ENCODE peak calls at places on chromosomes 3 and 15, in nine cellular contexts. N is astrocyte of the spinal cord, W is heart right ventricle, J is AG09319, Z is Peyer's patch, P is brain microvascular endothelial cell, G is heart left ventricle, C is bronchial epithelial cell, L is foreskin fibroblast. R is an unnamed sample.

GRCh38 chr3:141632779-141633374 is 105.2 kb upstream of the RNF7 start:
- DNase-seq in Z (no peak), P (no peak), C (no peak), N (no peak), L (no peak), G (no peak), J (no peak), W (no peak), R (no peak)

GRCh38 chr3:157499342-157499963 is 3.8 kb downstream of the VEPH1 start:
- DNase-seq in W (peak; percentile 8), C (peak; percentile 43), G (no peak), P (peak; percentile 18), N (peak; percentile 22), Z (no peak), J (no peak), L (no peak), R (no peak)

GRCh38 chr3:44098666-44099065 is 143.0 kb upstream of the TOPAZ1 start:
- DNase-seq in N (no peak), G (no peak), J (no peak), P (no peak), C (no peak), Z (no peak), W (no peak), L (no peak), R (no peak)

GRCh38 chr15:22237891-22238275 is 157.6 kb downstream of the OR4M2 start:
- DNase-seq in L (no peak), J (no peak), Z (no peak), G (no peak), P (no peak), N (no peak), W (no peak), C (no peak), R (no peak)

GRCh38 chr3:160999268-160999667 is 105.9 kb downstream of the B3GALNT1 start:
- DNase-seq in N (peak; percentile 13), W (no peak), G (no peak), Z (no peak), J (no peak), C (peak; percentile 26), L (no peak), P (peak; percentile 0), R (no peak)

GRCh38 chr3:24086597-24087369 is 141.7 kb downstream of the NR1D2 start:
- DNase-seq in P (no peak), L (peak; percentile 17), Z (no peak), W (no peak), G (no peak), J (no peak), C (no peak), N (peak; percentile 27), R (no peak)

GRCh38 chr15:55327392-55327791 is 8.4 kb downstream of the PIGB start:
- DNase-seq in P (no peak), L (no peak), C (no peak), W (no peak), Z (no peak), J (no peak), N (no peak), G (no peak), R (no peak)

GRCh38 chr3:150345021-150345538 is 63.0 kb upstream of the TSC22D2 start:
- DNase-seq in N (no peak), P (no peak), J (no peak), W (no peak), C (peak; percentile 100), G (no peak), L (no peak), Z (peak; percentile 81), R (no peak)

GRCh38 chr3:31981206-31982181 is at the start of the genes OSBPL10 and ZNF860:
- DNase-seq in Z (peak; percentile 92), J (peak; percentile 86), L (peak; percentile 94), C (peak; percentile 86), N (peak; percentile 93), G (peak; percentile 92), P (peak; percentile 87), W (peak; percentile 91), R (no peak)

GRCh38 chr3:56251343-56251945 is 216.8 kb downstream of the ERC2 start:
- DNase-seq in P (peak; percentile 56), Z (peak; percentile 49), J (peak; percentile 44), W (no peak), L (peak; percentile 43), N (peak; percentile 71), G (no peak), C (peak; percentile 52), R (no peak)

GRCh38 chr3:28544236-28544635 is 195.6 kb upstream of the AZI2 start:
- DNase-seq in L (no peak), W (no peak), G (no peak), J (no peak), C (no peak), Z (no peak), N (no peak), P (no peak), R (no peak)

GRCh38 chr3:28544831-28545230 is 196.2 kb upstream of the AZI2 start:
- DNase-seq in L (no peak), J (no peak), P (no peak), Z (no peak), W (no peak), N (no peak), C (no peak), G (no peak), R (no peak)

DNA sequence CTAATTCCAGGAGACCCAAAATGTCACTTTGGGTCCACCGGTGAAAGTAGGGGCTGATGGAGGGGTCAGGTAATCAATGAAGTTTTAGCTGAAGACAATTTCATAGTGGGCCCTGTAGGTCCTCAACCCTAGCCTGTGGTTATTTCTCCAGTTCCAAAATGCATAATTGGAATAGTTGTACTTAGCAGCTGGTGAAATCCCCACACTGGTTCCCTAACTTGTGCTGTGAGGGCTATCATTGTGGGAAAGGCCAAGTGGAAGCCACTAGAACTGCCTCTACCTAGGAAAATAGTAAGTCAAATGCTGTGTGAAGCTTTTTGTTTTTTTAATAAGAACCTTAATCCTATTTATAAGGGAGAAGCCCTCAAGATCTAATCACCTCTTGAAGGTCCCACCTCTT is 193.7 kb upstream of the AZI2 start:
- DNase-seq in Z (no peak), N (no peak), L (no peak), G (no peak), C (no peak), J (no peak), W (no peak), P (no peak), R (no peak)
- TF ChIP-seq CTCF in Z (no peak), N (no peak), L (no peak), G (no peak), C (no peak), J (no peak), W (no peak), P (no peak), R (no peak)

GRCh38 chr3:71879089-71879488 is 94.1 kb upstream of the PROK2 start:
- DNase-seq in W (no peak), N (no peak), Z (no peak), L (no peak), J (no peak), P (no peak), C (no peak), G (no peak), R (no peak)
- TF ChIP-seq CTCF in W (no peak), N (peak; percentile 3), Z (no peak), L (no peak), J (no peak), P (peak; percentile 25), C (no peak), G (no peak), R (no peak)

DNA sequence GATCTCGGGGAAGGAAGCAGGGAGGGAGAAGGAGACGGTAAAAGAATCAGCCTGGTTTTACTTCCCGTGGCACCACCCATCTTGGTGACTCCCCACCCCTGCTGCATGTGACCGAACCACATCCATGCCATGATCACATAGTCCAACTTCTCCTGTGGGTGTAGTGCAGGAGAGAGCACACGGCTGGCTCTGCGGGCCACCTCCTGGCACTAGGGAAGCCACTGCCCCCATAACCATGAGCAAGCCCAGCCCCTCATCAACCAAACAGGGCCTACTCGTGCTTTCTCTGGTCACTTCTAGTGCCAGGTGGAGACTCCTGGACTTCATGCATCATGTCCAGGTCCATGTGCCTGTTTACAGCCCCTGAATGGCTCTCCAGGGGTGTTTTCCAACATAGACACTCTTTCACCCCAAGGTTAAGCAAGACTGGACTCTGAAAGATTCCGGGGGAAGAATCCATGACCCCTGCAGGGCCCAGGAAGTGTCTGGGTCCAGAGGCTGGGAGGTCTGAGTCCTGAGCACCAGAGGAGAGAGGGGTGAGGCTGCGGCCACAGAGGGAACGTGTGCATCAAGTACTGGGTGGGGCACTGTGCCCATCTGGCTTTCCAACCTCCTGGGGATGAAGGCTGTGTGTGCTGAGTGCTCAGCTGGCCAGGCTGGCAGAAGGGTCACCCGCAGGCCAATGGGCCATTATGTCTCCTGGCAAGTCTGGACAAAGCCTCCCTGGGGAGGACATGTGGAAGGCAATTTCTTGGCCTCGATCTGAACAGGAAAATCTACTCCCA is 3.5 kb downstream of the CHRNA3 start:
- DNase-seq in G (no peak), Z (peak; percentile 31), L (no peak), C (peak; percentile 30), N (no peak), W (no peak), J (no peak), P (no peak), R (no peak)
- TF ChIP-seq CTCF in G (no peak), Z (no peak), L (no peak), C (no peak), N (no peak), W (no peak), J (no peak), P (no peak), R (no peak)

DNA sequence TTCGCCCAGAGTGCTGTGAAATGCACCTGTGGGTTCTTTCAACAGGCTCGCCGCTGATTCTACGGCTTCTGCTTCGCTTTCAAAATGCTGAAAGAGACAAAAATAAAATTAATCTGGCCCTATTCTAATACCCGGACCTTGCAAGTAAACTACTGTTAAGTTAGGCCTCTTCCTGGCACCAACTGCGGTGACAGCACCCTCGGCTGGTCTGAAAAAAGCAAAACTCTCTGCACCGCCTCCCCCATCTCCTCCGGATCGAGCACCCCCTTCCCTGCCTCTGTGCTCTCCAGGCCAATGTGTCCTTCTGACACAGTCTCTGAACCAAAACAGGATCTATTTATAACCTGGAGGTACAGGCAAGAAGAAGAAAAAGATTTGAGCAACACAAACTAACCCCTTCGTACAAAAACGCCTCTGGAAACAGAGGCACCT is 1.1 kb downstream of the ATOSA start:
- DNase-seq in G (peak; percentile 65), L (peak; percentile 47), C (peak; percentile 57), N (peak; percentile 62), Z (peak; percentile 86), J (no peak), P (peak; percentile 36), W (peak; percentile 35), R (no peak)
- TF ChIP-seq CTCF in G (no peak), L (no peak), C (peak; percentile 21), N (peak; percentile 20), Z (no peak), J (peak; percentile 24), P (peak; percentile 28), W (peak; percentile 23), R (peak; percentile 30)

GRCh38 chr3:183188895-183189462 is 26.4 kb upstream of the LAMP3 start:
- DNase-seq in C (peak; percentile 19), L (no peak), W (no peak), G (peak; percentile 33), J (no peak), P (peak; percentile 25), Z (peak; percentile 74), N (peak; percentile 23), R (no peak)
- TF ChIP-seq CTCF in C (peak; percentile 31), L (peak; percentile 24), W (peak; percentile 42), G (peak; percentile 39), J (peak; percentile 16), P (peak; percentile 66), Z (no peak), N (peak; percentile 37), R (peak; percentile 27)

GRCh38 chr15:70018646-70019600 is 78.8 kb downstream of the TLE3 start:
- DNase-seq in J (no peak), W (no peak), N (no peak), C (no peak), Z (peak; percentile 49), P (no peak), G (no peak), L (no peak), R (no peak)
- TF ChIP-seq CTCF in J (no peak), W (no peak), N (no peak), C (no peak), Z (no peak), P (no peak), G (no peak), L (no peak), R (no peak)